ENCODE peak calls at places on chromosomes 11 and 22, in seven cellular contexts. O, T, D, L, X, P and S are unnamed samples.

GRCh38 chr11:61120865-61121831 is 18.9 kb downstream of the CD5 start:
- DNase-seq in L (peak), T (no peak), X (peak), O (no peak), D (peak), P (peak), S (no peak)

GRCh38 chr11:9735919-9736318 is 72.0 kb downstream of the SWAP70 start:
- DNase-seq in L (no peak), P (no peak), D (no peak), O (no peak), X (no peak), T (no peak), S (no peak)

GRCh38 chr11:10309163-10310093 is 4.6 kb downstream of the ADM start:
- DNase-seq in X (peak), P (peak), D (peak), T (peak), O (peak), L (no peak), S (no peak)

GRCh38 chr11:66035653-66036333 is 9.5 kb upstream of the CATSPER1 start:
- DNase-seq in O (no peak), T (no peak), P (no peak), L (no peak), X (no peak), D (no peak), S (no peak)

GRCh38 chr11:134519788-134520187 is 107.7 kb upstream of the B3GAT1 start:
- DNase-seq in D (no peak), L (no peak), T (peak), X (no peak), P (no peak), O (no peak), S (no peak)

GRCh38 chr11:14861680-14862079 is 30.4 kb downstream of the CYP2R1 start:
- DNase-seq in O (no peak), T (no peak), X (no peak), L (no peak), P (no peak), D (no peak), S (no peak)

GRCh38 chr11:117011541-117011908 is 86.7 kb downstream of the SIK3 start:
- DNase-seq in X (peak), T (no peak), P (no peak), D (no peak), L (no peak), O (no peak), S (no peak)

GRCh38 chr11:122804161-122804560 is 34.1 kb upstream of the CRTAM start:
- DNase-seq in L (no peak), P (peak), X (peak), O (no peak), D (no peak), T (no peak), S (peak)

GRCh38 chr22:44180706-44181032 is at the start of gene PARVG:
- DNase-seq in O (no peak), X (no peak), L (peak), T (peak), D (peak), P (no peak), S (no peak)

GRCh38 chr11:124756753-124757227 is 4.7 kb upstream of the VSIG2 start:
- DNase-seq in P (no peak), T (no peak), L (no peak), D (no peak), X (no peak), O (no peak), S (no peak)

GRCh38 chr22:48896766-48897637 is 930.7 kb downstream of the BRD1 start:
- DNase-seq in T (peak), O (no peak), X (no peak), P (no peak), L (no peak), D (no peak), S (no peak)

GRCh38 chr11:76803023-76803422 is 19.9 kb downstream of the TSKU start:
- DNase-seq in P (peak), L (no peak), T (peak), X (peak), O (no peak), D (no peak), S (no peak)

GRCh38 chr11:96554236-96554635 is 164.4 kb downstream of the JRKL start:
- DNase-seq in O (no peak), D (no peak), T (no peak), L (no peak), X (no peak), P (no peak), S (no peak)

GRCh38 chr11:111119751-111120150 is 125.8 kb upstream of the POU2AF2 start:
- DNase-seq in T (no peak), P (peak), D (no peak), L (no peak), X (no peak), O (no peak), S (no peak)

GRCh38 chr11:415640-416041 is 842 bp upstream of the SIGIRR start:
- DNase-seq in X (no peak), P (no peak), L (no peak), D (no peak), O (no peak), T (peak), S (no peak)

GRCh38 chr11:413120-414081 is 1.4 kb downstream of the SIGIRR start:
- DNase-seq in X (no peak), T (peak), P (no peak), D (no peak), O (no peak), L (no peak), S (no peak)

GRCh38 chr11:414333-414857 is 404 bp downstream of the SIGIRR start:
- DNase-seq in L (no peak), T (peak), X (no peak), P (no peak), D (no peak), O (no peak), S (no peak)

GRCh38 chr11:409600-410471 is 5.0 kb downstream of the SIGIRR start:
- DNase-seq in O (no peak), T (no peak), L (no peak), P (no peak), D (no peak), X (no peak), S (no peak)

DNA sequence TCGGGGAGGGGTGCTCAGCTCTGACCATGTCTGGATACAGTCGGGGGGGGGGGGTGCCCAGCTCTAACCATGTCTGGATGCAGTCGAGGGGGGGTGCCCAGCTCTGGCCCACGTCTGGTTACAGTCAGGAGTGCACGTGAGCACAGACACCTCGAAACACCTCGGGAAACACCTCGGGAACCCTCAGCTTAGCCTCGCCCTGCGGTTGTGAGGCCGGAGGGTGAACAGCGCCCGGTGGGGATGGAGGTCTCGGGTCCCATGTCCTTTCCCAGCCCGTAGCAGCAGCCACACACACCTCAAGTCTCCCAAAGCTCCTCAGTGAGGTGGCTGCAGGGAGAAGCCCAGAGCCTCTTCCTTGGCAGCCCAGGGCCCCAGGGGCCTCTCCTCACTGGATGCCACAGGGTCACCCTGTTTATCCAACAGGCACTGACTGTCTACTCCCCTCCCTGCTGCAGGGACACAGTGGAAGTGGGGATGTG is 2.1 kb downstream of the SIGIRR start:
- DNase-seq in L (no peak), P (no peak), O (no peak), T (peak), X (no peak), D (no peak), S (no peak)
- TF ChIP-seq CTCF in L (no peak), P (no peak), O (no peak), T (no peak), X (no peak), D (no peak), S (no peak)

DNA sequence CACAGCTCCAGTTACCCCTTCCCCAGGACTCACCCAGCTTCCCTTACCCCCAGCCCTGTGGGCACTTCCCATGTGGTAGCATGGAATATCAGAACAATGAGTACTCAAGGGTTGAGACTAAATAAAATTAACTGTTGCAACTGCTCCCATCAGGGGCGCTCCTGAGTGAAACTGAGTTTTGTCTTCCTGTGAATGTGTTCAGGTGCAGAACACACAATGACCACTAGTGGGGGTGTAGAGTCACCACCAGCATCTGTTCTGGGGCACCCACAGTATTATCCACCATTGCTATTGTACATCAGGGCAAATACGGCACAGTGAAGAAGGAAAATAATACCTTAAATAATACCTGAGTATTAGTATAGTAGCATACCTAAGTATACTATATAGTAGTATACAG is 689.7 kb downstream of the TBC1D22A start:
- DNase-seq in D (no peak), T (no peak), X (no peak), L (no peak), O (no peak), P (no peak), S (no peak)
- TF ChIP-seq CTCF in D (peak), T (peak), X (peak), L (no peak), O (peak), P (no peak), S (peak)

GRCh38 chr22:23888615-23889401 is 5.4 kb upstream of the MIF start:
- DNase-seq in T (no peak), P (peak), D (no peak), X (peak), L (no peak), O (no peak), S (no peak)
- TF ChIP-seq CTCF in T (no peak), P (peak), D (no peak), X (no peak), L (no peak), O (peak), S (no peak)

GRCh38 chr22:40653361-40653760 is 16.8 kb upstream of the MRTFA start:
- DNase-seq in T (no peak), P (no peak), L (no peak), D (no peak), O (no peak), X (no peak), S (no peak)

GRCh38 chr22:40651563-40652501 is 15.3 kb upstream of the MRTFA start:
- DNase-seq in T (peak), L (peak), P (peak), O (peak), X (peak), D (peak), S (no peak)

GRCh38 chr22:40651057-40651456 is 14.5 kb upstream of the MRTFA start:
- DNase-seq in O (no peak), D (no peak), P (no peak), T (no peak), L (no peak), X (no peak), S (no peak)

GRCh38 chr22:40654522-40655167 is 18.1 kb upstream of the MRTFA start:
- DNase-seq in T (no peak), L (no peak), P (peak), D (no peak), X (peak), O (peak), S (peak)
- TF ChIP-seq CTCF in T (no peak), L (no peak), P (peak), D (no peak), X (peak), O (peak), S (peak)

GRCh38 chr11:980438-981365 is 55.0 kb downstream of the AP2A2 start:
- DNase-seq in P (peak), X (peak), O (no peak), T (no peak), L (no peak), D (no peak), S (no peak)

GRCh38 chr11:978781-979180 is 53.1 kb downstream of the AP2A2 start:
- DNase-seq in O (no peak), T (no peak), D (no peak), X (no peak), P (no peak), L (no peak), S (no peak)

GRCh38 chr11:976431-977160 is 50.9 kb downstream of the AP2A2 start:
- DNase-seq in P (peak), O (no peak), L (peak), T (no peak), D (no peak), X (peak), S (no peak)

GRCh38 chr11:975824-976223 is 50.2 kb downstream of the AP2A2 start:
- DNase-seq in L (no peak), T (peak), X (peak), P (peak), D (no peak), O (no peak), S (peak)

GRCh38 chr11:978073-978720 is 52.5 kb downstream of the AP2A2 start:
- DNase-seq in D (no peak), O (no peak), T (peak), P (no peak), L (no peak), X (no peak), S (no peak)
- TF ChIP-seq CTCF in D (no peak), O (no peak), T (peak), P (no peak), L (no peak), X (no peak), S (no peak)